ENCODE peak calls at places on chromosomes 12 and 14, in eight cellular contexts. K is cardiac muscle cell; J is astrocyte of the cerebellum; L is Caco-2; Y is activated CD8-positive, alpha-beta memory T cell treated with anti-CD3 and anti-CD28 coated beads, Interleukin-2, amount 50 U/mL, for 4 hours; I is KG1; V is stimulated activated CD4-positive, alpha-beta T cell treated with anti-CD3 and anti-CD28 coated beads, Interleukin-12 subunit alpha, Interleukin-12 subunit beta, amount 100 ng/mL, for 24 hours; U is fibroblast of lung. Z is an unnamed sample.

GRCh38 chr14:92280554-92281262 is 42.3 kb upstream of the SLC24A4 start:
- DNase-seq in K (no peak), J (no peak), L (no peak), Y (no peak), I (no peak), V (no peak), U (no peak), Z (no peak)

GRCh38 chr14:69985456-69985855 is 106.2 kb downstream of the SMOC1 start:
- DNase-seq in K (peak), J (no peak), L (no peak), Y (no peak), I (no peak), V (no peak), U (peak), Z (no peak)

GRCh38 chr14:23077962-23078361 is 17.0 kb downstream of the ACIN1 start:
- DNase-seq in K (no peak), J (no peak), L (no peak), Y (no peak), I (no peak), V (no peak), U (no peak), Z (no peak)

GRCh38 chr12:8026282-8026637 is 6.3 kb upstream of the FOXJ2 start:
- DNase-seq in K (no peak), J (peak), L (no peak), Y (no peak), I (no peak), V (no peak), U (no peak), Z (peak)

GRCh38 chr12:22340143-22340542 is 5.6 kb upstream of the ST8SIA1 start:
- DNase-seq in K (no peak), J (no peak), L (no peak), Y (no peak), I (no peak), V (no peak), U (no peak), Z (no peak)

GRCh38 chr12:19892186-19892585 is 452.9 kb downstream of the AEBP2 start:
- DNase-seq in K (no peak), J (no peak), L (no peak), Y (no peak), I (no peak), V (no peak), U (no peak), Z (no peak)

GRCh38 chr14:99522025-99522401 is 40.8 kb downstream of the CCNK start:
- DNase-seq in K (no peak), J (no peak), L (no peak), Y (no peak), I (no peak), V (no peak), U (no peak), Z (peak)

GRCh38 chr12:3044141-3044630 is 33.0 kb upstream of the TSPAN9 start:
- DNase-seq in K (no peak), J (no peak), L (no peak), Y (no peak), I (no peak), V (no peak), U (no peak), Z (no peak)

GRCh38 chr14:75205586-75205985 is 29.2 kb upstream of the TMED10 start:
- DNase-seq in K (peak), J (no peak), L (no peak), Y (no peak), I (no peak), V (no peak), U (no peak), Z (no peak)

GRCh38 chr12:25960176-25960575 is 1.7 kb downstream of the RASSF8 start:
- DNase-seq in K (peak), J (no peak), L (no peak), Y (no peak), I (no peak), V (no peak), U (peak), Z (no peak)

GRCh38 chr14:104240426-104241157 is 102.2 kb downstream of the KIF26A start:
- DNase-seq in K (no peak), J (no peak), L (peak), Y (no peak), I (no peak), V (no peak), U (no peak), Z (peak)

GRCh38 chr14:93675651-93676050 is 112.6 kb downstream of the PRIMA1 start:
- DNase-seq in K (no peak), J (no peak), L (no peak), Y (no peak), I (no peak), V (no peak), U (no peak), Z (no peak)

GRCh38 chr12:94831081-94831747 is 172.3 kb downstream of the NDUFA12 start:
- DNase-seq in K (no peak), J (no peak), L (no peak), Y (no peak), I (no peak), V (no peak), U (no peak), Z (peak)

GRCh38 chr14:71311061-71311460 is 403.8 kb downstream of the PCNX1 start:
- DNase-seq in K (no peak), J (no peak), L (no peak), Y (no peak), I (no peak), V (no peak), U (no peak), Z (no peak)

GRCh38 chr12:98645572-98646067 is 530 bp downstream of the APAF1 start:
- DNase-seq in K (no peak), J (no peak), L (no peak), Y (no peak), I (no peak), V (no peak), U (no peak), Z (peak)

GRCh38 chr12:82964446-82964845 is 277.7 kb downstream of the TMTC2 start:
- DNase-seq in K (no peak), J (peak), L (no peak), Y (no peak), I (no peak), V (no peak), U (no peak), Z (no peak)

GRCh38 chr12:58346032-58346632 is 404.8 kb downstream of the ATP23 start:
- DNase-seq in K (peak), J (peak), L (no peak), Y (no peak), I (no peak), V (no peak), U (peak), Z (no peak)

GRCh38 chr12:19951664-19952063 is 416.7 kb upstream of the PDE3A start:
- DNase-seq in K (no peak), J (no peak), L (no peak), Y (no peak), I (no peak), V (no peak), U (no peak), Z (no peak)

GRCh38 chr14:37973031-37973908 is 234.4 kb upstream of the SSTR1 start:
- DNase-seq in K (no peak), J (no peak), L (no peak), Y (no peak), I (no peak), V (no peak), U (no peak), Z (no peak)

GRCh38 chr14:90617942-90618341 is 198.3 kb downstream of the TTC7B start:
- DNase-seq in K (no peak), J (no peak), L (no peak), Y (no peak), I (no peak), V (no peak), U (no peak), Z (no peak)

GRCh38 chr14:91261115-91261514 is 16.6 kb upstream of the GPR68 start:
- DNase-seq in K (no peak), J (no peak), L (no peak), Y (no peak), I (no peak), V (no peak), U (no peak), Z (no peak)

GRCh38 chr14:94089479-94089878 is 8.4 kb downstream of the IFI27L1 start:
- DNase-seq in K (no peak), J (no peak), L (no peak), Y (no peak), I (no peak), V (no peak), U (no peak), Z (no peak)

GRCh38 chr12:49020441-49020840 is 1.9 kb upstream of the PRKAG1 start:
- DNase-seq in K (no peak), J (no peak), L (peak), Y (no peak), I (no peak), V (no peak), U (no peak), Z (no peak)

GRCh38 chr12:107058190-107058589 is 35.2 kb downstream of the CRY1 start:
- DNase-seq in K (peak), J (no peak), L (no peak), Y (no peak), I (no peak), V (no peak), U (no peak), Z (no peak)

GRCh38 chr14:68396411-68396930 is 396.4 kb downstream of the ZFP36L1 start:
- DNase-seq in K (no peak), J (no peak), L (no peak), Y (no peak), I (no peak), V (no peak), U (no peak), Z (no peak)